ENCODE peak calls at places on chromosome 4, in four cellular contexts. N is DMS 273 treated with DMSO at 0.1 percent for 48 hours; T is foreskin fibroblast; Z is stimulated activated CD8-positive, alpha-beta memory T cell treated with anti-CD3 and anti-CD28 coated beads, Interleukin-15, amount 100 ng/mL, for 4 hours. H is an unnamed sample.
A peak's percentile ranks its signal among the peaks of the same experiment; 100 is the strongest.

GRCh38 chr4:151667025-151667424 is 93.8 kb downstream of the GATB start:
- DNase-seq in N (no peak), T (peak; percentile 82), Z (no peak), H (no peak)

GRCh38 chr4:20028694-20029093 is 223.0 kb upstream of the SLIT2 start:
- DNase-seq in N (no peak), T (peak; percentile 71), Z (no peak), H (no peak)

GRCh38 chr4:153342751-153343552 is 1.5 kb upstream of the MND1 start:
- DNase-seq in N (no peak), T (no peak), Z (no peak), H (no peak)

GRCh38 chr4:129240816-129241215 is 144.9 kb downstream of the C4orf33 start:
- DNase-seq in N (no peak), T (no peak), Z (no peak), H (peak; percentile 50)

GRCh38 chr4:184845367-184846011 is 19.7 kb upstream of the ACSL1 start:
- DNase-seq in N (no peak), T (peak; percentile 10), Z (no peak), H (no peak)

GRCh38 chr4:10173754-10174749 is 57.5 kb upstream of the WDR1 start:
- DNase-seq in N (no peak), T (no peak), Z (no peak), H (no peak)

GRCh38 chr4:8269535-8270417 is at the start of gene HTRA3:
- DNase-seq in N (no peak), T (peak; percentile 41), Z (no peak), H (no peak)

GRCh38 chr4:143700060-143700419 is 435 bp downstream of the FREM3 start:
- DNase-seq in N (no peak), T (peak; percentile 56), Z (no peak), H (peak; percentile 11)

GRCh38 chr4:182143822-182144620 is 99.2 kb upstream of the TENM3 start:
- DNase-seq in N (peak; percentile 34), T (peak; percentile 75), Z (no peak), H (peak; percentile 70)

GRCh38 chr4:151226004-151226932 is 50.7 kb upstream of the PRSS48 start:
- DNase-seq in N (no peak), T (peak; percentile 89), Z (no peak), H (no peak)

GRCh38 chr4:163693211-163693610 is 198.7 kb downstream of the TMA16 start:
- DNase-seq in N (no peak), T (peak; percentile 18), Z (no peak), H (no peak)

GRCh38 chr4:26522478-26522877 is 32.2 kb upstream of the CCKAR start:
- DNase-seq in N (no peak), T (peak; percentile 39), Z (no peak), H (no peak)